ENCODE peak calls at places on chromosome 22, in nine cellular contexts. One of them, this sample, is unnamed.

GRCh38 chr22:30314918-30315317 is 11.8 kb downstream of the TBC1D10A start:
- DNase-seq in fibroblast of mammary gland: no peak
- DNase-seq in HFF-Myc: no peak
- DNase-seq in glutamatergic neuron: no peak
- DNase-seq in K562: no peak
- DNase-seq in A549: no peak
- DNase-seq in GM23338: no peak
- DNase-seq in thoracic aorta: no peak
- DNase-seq in neural progenitor cell: no peak
- DNase-seq in this sample: peak; percentile 43

GRCh38 chr22:50357222-50357621 is 14.1 kb downstream of the PPP6R2 start:
- DNase-seq in fibroblast of mammary gland: no peak
- DNase-seq in K562: no peak
- DNase-seq in glutamatergic neuron: no peak
- DNase-seq in neural progenitor cell: no peak
- DNase-seq in HFF-Myc: no peak
- DNase-seq in GM23338: no peak
- DNase-seq in A549: no peak
- DNase-seq in thoracic aorta: no peak
- DNase-seq in this sample: no peak

GRCh38 chr22:16917144-16918003 is 90.6 kb downstream of the GAB4 start:
- DNase-seq in fibroblast of mammary gland: peak; percentile 59
- DNase-seq in thoracic aorta: no peak
- DNase-seq in glutamatergic neuron: peak; percentile 85
- DNase-seq in GM23338: peak; percentile 90
- DNase-seq in K562: peak; percentile 78
- DNase-seq in HFF-Myc: peak; percentile 7
- DNase-seq in A549: peak; percentile 33
- DNase-seq in neural progenitor cell: peak; percentile 87
- DNase-seq in this sample: peak; percentile 30

GRCh38 chr22:29816539-29816938 is 21.5 kb downstream of the ASCC2 start:
- DNase-seq in HFF-Myc: no peak
- DNase-seq in GM23338: no peak
- DNase-seq in K562: no peak
- DNase-seq in glutamatergic neuron: no peak
- DNase-seq in neural progenitor cell: no peak
- DNase-seq in fibroblast of mammary gland: no peak
- DNase-seq in A549: no peak
- DNase-seq in thoracic aorta: no peak
- DNase-seq in this sample: no peak

GRCh38 chr22:27925331-27925730 is 6.3 kb upstream of the PITPNB start:
- DNase-seq in A549: no peak
- DNase-seq in neural progenitor cell: no peak
- DNase-seq in HFF-Myc: no peak
- DNase-seq in K562: no peak
- DNase-seq in thoracic aorta: no peak
- DNase-seq in glutamatergic neuron: no peak
- DNase-seq in GM23338: no peak
- DNase-seq in fibroblast of mammary gland: no peak
- DNase-seq in this sample: no peak

GRCh38 chr22:27546157-27546556 is 255.4 kb downstream of the MN1 start:
- DNase-seq in glutamatergic neuron: no peak
- DNase-seq in thoracic aorta: no peak
- DNase-seq in fibroblast of mammary gland: no peak
- DNase-seq in HFF-Myc: no peak
- DNase-seq in A549: no peak
- DNase-seq in GM23338: no peak
- DNase-seq in neural progenitor cell: no peak
- DNase-seq in K562: no peak
- DNase-seq in this sample: no peak

GRCh38 chr22:39936523-39937145 is 23.6 kb upstream of the TMA7B start:
- DNase-seq in fibroblast of mammary gland: no peak
- DNase-seq in glutamatergic neuron: no peak
- DNase-seq in K562: no peak
- DNase-seq in HFF-Myc: no peak
- DNase-seq in GM23338: no peak
- DNase-seq in thoracic aorta: no peak
- DNase-seq in A549: no peak
- DNase-seq in neural progenitor cell: no peak
- DNase-seq in this sample: no peak

GRCh38 chr22:30182365-30182764 is 64.2 kb downstream of the LIF start:
- DNase-seq in K562: no peak
- DNase-seq in A549: no peak
- DNase-seq in thoracic aorta: no peak
- DNase-seq in neural progenitor cell: no peak
- DNase-seq in glutamatergic neuron: no peak
- DNase-seq in fibroblast of mammary gland: no peak
- DNase-seq in HFF-Myc: no peak
- DNase-seq in GM23338: no peak
- DNase-seq in this sample: no peak

GRCh38 chr22:19857382-19857781 is 2.7 kb upstream of the GNB1L start:
- DNase-seq in GM23338: no peak
- DNase-seq in A549: no peak
- DNase-seq in glutamatergic neuron: no peak
- DNase-seq in K562: no peak
- DNase-seq in fibroblast of mammary gland: no peak
- DNase-seq in HFF-Myc: no peak
- DNase-seq in neural progenitor cell: no peak
- DNase-seq in thoracic aorta: no peak
- DNase-seq in this sample: no peak

GRCh38 chr22:19853879-19854777 is 546 bp downstream of the GNB1L start:
- DNase-seq in GM23338: no peak
- DNase-seq in HFF-Myc: no peak
- DNase-seq in thoracic aorta: no peak
- DNase-seq in K562: peak; percentile 68
- DNase-seq in glutamatergic neuron: peak; percentile 18
- DNase-seq in A549: no peak
- DNase-seq in neural progenitor cell: no peak
- DNase-seq in fibroblast of mammary gland: no peak
- DNase-seq in this sample: no peak

GRCh38 chr22:19854778-19855503 is at the start of the genes GNB1L and RTL10:
- DNase-seq in glutamatergic neuron: peak; percentile 98
- DNase-seq in A549: peak; percentile 81
- DNase-seq in K562: peak; percentile 100
- DNase-seq in GM23338: peak; percentile 98
- DNase-seq in HFF-Myc: peak; percentile 83
- DNase-seq in fibroblast of mammary gland: peak; percentile 94
- DNase-seq in neural progenitor cell: peak; percentile 100
- DNase-seq in thoracic aorta: peak; percentile 79
- DNase-seq in this sample: peak; percentile 96

GRCh38 chr22:19853058-19853878 is 1.4 kb downstream of the GNB1L start:
- DNase-seq in neural progenitor cell: no peak
- DNase-seq in GM23338: no peak
- DNase-seq in HFF-Myc: no peak
- DNase-seq in glutamatergic neuron: peak; percentile 15
- DNase-seq in fibroblast of mammary gland: no peak
- DNase-seq in K562: no peak
- DNase-seq in A549: no peak
- DNase-seq in thoracic aorta: no peak
- DNase-seq in this sample: no peak

DNA sequence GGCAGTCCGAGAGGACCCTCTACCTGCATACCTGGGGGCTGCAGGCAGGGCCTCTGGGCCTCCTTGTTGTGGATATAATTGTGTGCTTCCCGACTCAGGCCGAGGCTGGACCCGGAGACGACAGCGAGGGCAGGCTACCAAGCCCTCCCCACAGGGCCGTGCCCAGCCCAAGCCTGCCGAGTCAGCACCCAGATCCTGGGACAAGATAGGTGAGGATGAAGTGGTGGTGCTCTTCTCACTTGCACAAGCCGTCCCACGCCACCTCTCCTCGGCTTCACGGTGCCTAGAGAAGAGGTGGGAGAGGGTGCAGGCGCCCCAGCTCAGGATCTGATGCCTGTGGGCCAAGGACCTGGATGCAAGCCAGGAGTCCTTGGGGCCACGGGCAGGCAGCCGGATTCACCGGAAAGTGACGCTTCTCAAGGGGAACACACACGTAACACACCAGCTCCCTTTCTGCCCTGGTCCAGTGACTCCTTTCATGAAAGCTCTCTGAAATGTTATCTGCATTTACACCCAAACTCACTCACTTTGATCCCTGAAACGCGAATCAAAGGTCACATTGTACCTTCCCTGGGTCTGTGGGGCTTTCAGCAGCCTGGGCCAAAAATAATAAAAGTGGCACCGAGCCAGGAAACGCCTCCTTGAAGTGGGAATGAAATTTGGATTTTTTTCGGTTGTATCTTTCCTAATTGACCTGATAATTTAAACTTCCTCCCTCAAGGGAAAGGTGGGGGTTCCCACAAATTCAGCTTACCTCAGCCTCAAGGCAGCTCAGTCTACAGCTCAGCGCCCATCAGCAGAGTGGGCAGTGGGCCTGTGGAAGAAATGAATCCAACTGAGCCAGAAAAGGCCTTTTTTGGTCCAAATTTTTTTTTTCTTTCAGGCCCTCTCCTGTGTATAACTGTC is 1.1 kb upstream of the GNB1L start:
- DNase-seq in K562: peak; percentile 96
- DNase-seq in HFF-Myc: no peak
- DNase-seq in fibroblast of mammary gland: peak; percentile 75
- DNase-seq in A549: peak; percentile 56
- DNase-seq in neural progenitor cell: no peak
- DNase-seq in GM23338: peak; percentile 71
- DNase-seq in glutamatergic neuron: peak; percentile 36
- DNase-seq in thoracic aorta: no peak
- DNase-seq in this sample: no peak
- TF ChIP-seq CTCF in K562: peak; percentile 6
- TF ChIP-seq CTCF in HFF-Myc: no peak
- TF ChIP-seq CTCF in fibroblast of mammary gland: no peak
- TF ChIP-seq CTCF in A549: no peak
- TF ChIP-seq CTCF in neural progenitor cell: no peak
- TF ChIP-seq CTCF in GM23338: no peak
- TF ChIP-seq CTCF in glutamatergic neuron: no peak
- TF ChIP-seq CTCF in thoracic aorta: no peak
- TF ChIP-seq CTCF in this sample: no peak

GRCh38 chr22:44968736-44969135 is 41.1 kb downstream of the PHF21B start:
- DNase-seq in HFF-Myc: no peak
- DNase-seq in glutamatergic neuron: no peak
- DNase-seq in GM23338: peak; percentile 64
- DNase-seq in A549: no peak
- DNase-seq in K562: no peak
- DNase-seq in neural progenitor cell: peak; percentile 42
- DNase-seq in fibroblast of mammary gland: no peak
- DNase-seq in thoracic aorta: no peak
- DNase-seq in this sample: no peak
- TF ChIP-seq CTCF in HFF-Myc: no peak
- TF ChIP-seq CTCF in glutamatergic neuron: no peak
- TF ChIP-seq CTCF in GM23338: peak; percentile 47
- TF ChIP-seq CTCF in A549: no peak
- TF ChIP-seq CTCF in K562: peak; percentile 8
- TF ChIP-seq CTCF in neural progenitor cell: peak; percentile 40
- TF ChIP-seq CTCF in fibroblast of mammary gland: no peak
- TF ChIP-seq CTCF in thoracic aorta: no peak
- TF ChIP-seq CTCF in this sample: no peak

GRCh38 chr22:38304526-38304925 is 12.7 kb downstream of the CSNK1E start:
- DNase-seq in HFF-Myc: no peak
- DNase-seq in neural progenitor cell: no peak
- DNase-seq in glutamatergic neuron: peak; percentile 59
- DNase-seq in fibroblast of mammary gland: peak; percentile 54
- DNase-seq in A549: no peak
- DNase-seq in thoracic aorta: no peak
- DNase-seq in K562: no peak
- DNase-seq in GM23338: no peak
- DNase-seq in this sample: no peak

GRCh38 chr22:38303974-38304373 is 13.3 kb downstream of the CSNK1E start:
- DNase-seq in A549: no peak
- DNase-seq in glutamatergic neuron: no peak
- DNase-seq in GM23338: no peak
- DNase-seq in HFF-Myc: no peak
- DNase-seq in K562: no peak
- DNase-seq in neural progenitor cell: no peak
- DNase-seq in fibroblast of mammary gland: no peak
- DNase-seq in thoracic aorta: no peak
- DNase-seq in this sample: no peak

GRCh38 chr22:38302906-38303305 is 14.3 kb downstream of the CSNK1E start:
- DNase-seq in thoracic aorta: no peak
- DNase-seq in K562: no peak
- DNase-seq in GM23338: no peak
- DNase-seq in neural progenitor cell: no peak
- DNase-seq in A549: no peak
- DNase-seq in glutamatergic neuron: no peak
- DNase-seq in HFF-Myc: no peak
- DNase-seq in fibroblast of mammary gland: no peak
- DNase-seq in this sample: no peak

GRCh38 chr22:38308791-38309498 is 8.3 kb downstream of the CSNK1E start:
- DNase-seq in A549: no peak
- DNase-seq in GM23338: no peak
- DNase-seq in K562: no peak
- DNase-seq in neural progenitor cell: no peak
- DNase-seq in glutamatergic neuron: no peak
- DNase-seq in fibroblast of mammary gland: no peak
- DNase-seq in thoracic aorta: no peak
- DNase-seq in HFF-Myc: no peak
- DNase-seq in this sample: no peak

DNA sequence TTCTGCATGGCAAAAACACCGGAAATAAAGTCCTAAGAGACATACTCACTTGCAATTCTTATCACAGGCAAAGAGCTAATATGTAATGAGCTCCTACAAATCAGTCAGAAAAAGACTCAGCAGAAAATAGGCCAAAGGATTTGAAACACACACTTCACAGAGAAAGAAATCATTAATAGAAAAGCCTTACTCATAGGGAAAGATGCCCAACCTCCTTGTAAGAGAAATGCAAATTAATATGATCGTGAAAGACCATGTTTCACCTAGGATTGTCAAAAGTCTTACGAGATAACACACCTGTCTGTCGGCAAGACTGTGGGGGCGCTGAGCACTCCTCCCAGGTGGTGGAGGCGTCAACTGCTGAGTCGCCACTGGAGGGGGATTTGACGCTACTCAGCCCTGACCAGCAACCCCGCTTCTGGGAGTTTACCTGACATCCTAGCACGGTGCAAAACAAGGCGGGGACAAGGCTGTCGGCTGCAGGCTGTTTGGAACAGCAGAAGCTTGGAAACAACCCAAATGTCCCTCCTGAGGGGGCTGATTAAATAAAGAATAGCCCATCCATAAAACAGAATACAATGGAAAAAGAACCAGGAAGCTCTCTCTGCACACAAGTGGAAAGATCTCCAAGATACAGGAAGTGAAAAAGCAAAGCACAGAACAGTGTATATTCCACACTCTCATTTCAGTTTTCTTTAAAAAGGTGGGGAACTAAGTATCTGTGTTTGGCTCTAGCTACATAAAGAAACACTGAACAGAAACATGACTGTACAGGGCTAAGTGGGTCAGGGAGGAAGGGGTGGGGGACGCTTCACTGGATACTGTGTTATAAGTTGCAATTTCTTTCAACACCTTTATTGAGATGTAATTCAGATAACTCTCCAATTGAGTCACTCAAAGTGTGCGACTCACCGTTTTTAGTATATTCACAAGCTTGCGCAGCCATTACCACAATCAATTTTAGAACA is 11.5 kb downstream of the CSNK1E start:
- DNase-seq in A549: no peak
- DNase-seq in neural progenitor cell: peak; percentile 49
- DNase-seq in thoracic aorta: no peak
- DNase-seq in K562: peak; percentile 32
- DNase-seq in HFF-Myc: no peak
- DNase-seq in fibroblast of mammary gland: peak; percentile 77
- DNase-seq in GM23338: peak; percentile 84
- DNase-seq in glutamatergic neuron: no peak
- DNase-seq in this sample: no peak
- TF ChIP-seq CTCF in A549: no peak
- TF ChIP-seq CTCF in neural progenitor cell: no peak
- TF ChIP-seq CTCF in thoracic aorta: no peak
- TF ChIP-seq CTCF in K562: peak; percentile 27
- TF ChIP-seq CTCF in HFF-Myc: no peak
- TF ChIP-seq CTCF in fibroblast of mammary gland: no peak
- TF ChIP-seq CTCF in GM23338: peak; percentile 43
- TF ChIP-seq CTCF in glutamatergic neuron: no peak
- TF ChIP-seq CTCF in this sample: no peak

GRCh38 chr22:26065847-26066246 is 103.4 kb upstream of the SEZ6L start:
- DNase-seq in GM23338: no peak
- DNase-seq in neural progenitor cell: no peak
- DNase-seq in glutamatergic neuron: no peak
- DNase-seq in thoracic aorta: no peak
- DNase-seq in A549: no peak
- DNase-seq in HFF-Myc: no peak
- DNase-seq in K562: no peak
- DNase-seq in fibroblast of mammary gland: no peak
- DNase-seq in this sample: no peak

GRCh38 chr22:26064048-26064447 is 105.2 kb upstream of the SEZ6L start:
- DNase-seq in neural progenitor cell: no peak
- DNase-seq in A549: no peak
- DNase-seq in glutamatergic neuron: no peak
- DNase-seq in thoracic aorta: no peak
- DNase-seq in fibroblast of mammary gland: no peak
- DNase-seq in HFF-Myc: no peak
- DNase-seq in GM23338: no peak
- DNase-seq in K562: no peak
- DNase-seq in this sample: no peak

GRCh38 chr22:26068571-26068970 is 100.7 kb upstream of the SEZ6L start:
- DNase-seq in thoracic aorta: no peak
- DNase-seq in K562: no peak
- DNase-seq in GM23338: no peak
- DNase-seq in HFF-Myc: no peak
- DNase-seq in neural progenitor cell: no peak
- DNase-seq in A549: no peak
- DNase-seq in glutamatergic neuron: no peak
- DNase-seq in fibroblast of mammary gland: no peak
- DNase-seq in this sample: no peak

DNA sequence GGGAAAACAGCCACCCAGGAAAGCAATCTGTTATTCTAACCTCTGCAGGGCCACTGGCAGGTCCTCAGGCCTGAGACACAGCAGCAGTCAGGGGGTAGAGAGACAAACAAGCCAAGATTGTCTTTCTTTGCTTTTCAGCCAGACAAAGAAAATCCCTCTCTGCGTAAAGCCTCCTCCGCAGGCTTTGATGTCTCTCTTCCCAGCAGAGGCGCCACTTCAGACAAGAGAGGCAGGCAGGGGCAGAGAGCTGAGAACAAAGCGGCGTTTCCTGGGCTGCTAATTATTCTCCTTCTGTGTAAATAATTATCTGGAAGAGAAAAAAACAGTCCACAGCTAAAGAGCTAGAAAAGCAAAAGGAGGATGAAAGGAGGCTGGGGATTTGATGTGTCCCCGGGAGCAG is 102.7 kb upstream of the SEZ6L start:
- DNase-seq in fibroblast of mammary gland: no peak
- DNase-seq in thoracic aorta: no peak
- DNase-seq in neural progenitor cell: peak; percentile 97
- DNase-seq in GM23338: peak; percentile 79
- DNase-seq in K562: no peak
- DNase-seq in A549: no peak
- DNase-seq in HFF-Myc: no peak
- DNase-seq in glutamatergic neuron: peak; percentile 21
- DNase-seq in this sample: no peak
- TF ChIP-seq CTCF in fibroblast of mammary gland: no peak
- TF ChIP-seq CTCF in thoracic aorta: no peak
- TF ChIP-seq CTCF in neural progenitor cell: peak; percentile 42
- TF ChIP-seq CTCF in GM23338: peak; percentile 23
- TF ChIP-seq CTCF in K562: no peak
- TF ChIP-seq CTCF in A549: no peak
- TF ChIP-seq CTCF in HFF-Myc: no peak
- TF ChIP-seq CTCF in glutamatergic neuron: no peak
- TF ChIP-seq CTCF in this sample: no peak